ENCODE peak calls at places on chromosomes 2 and 18, in four cellular contexts. L, Q, T and Z are unnamed samples.

GRCh38 chr18:62767321-62767720 is 52.0 kb downstream of the PHLPP1 start:
- DNase-seq in T (no peak), Q (no peak), L (peak), Z (no peak)

GRCh38 chr2:30492185-30492584 is 45.1 kb downstream of the LCLAT1 start:
- DNase-seq in T (no peak), L (no peak), Q (no peak), Z (no peak)

GRCh38 chr2:150586858-150587257 is 99.4 kb upstream of the RND3 start:
- DNase-seq in L (peak), Q (no peak), T (no peak), Z (peak)

GRCh38 chr2:3460831-3461544 is 58.3 kb downstream of the ADI1 start:
- DNase-seq in L (no peak), Q (no peak), T (no peak), Z (no peak)

GRCh38 chr2:69525261-69525660 is 88.0 kb upstream of the NFU1 start:
- DNase-seq in L (no peak), T (no peak), Q (no peak), Z (no peak)

GRCh38 chr2:178105566-178105965 is 6.7 kb upstream of the RBM45 start:
- DNase-seq in Q (no peak), L (peak), T (no peak), Z (no peak)

GRCh38 chr2:233818639-233819621 is 35.4 kb downstream of the HJURP start:
- DNase-seq in Q (no peak), L (no peak), T (no peak), Z (no peak)

GRCh38 chr2:71154798-71155197 is 24.4 kb downstream of the MPHOSPH10 start:
- DNase-seq in Q (no peak), L (peak), T (no peak), Z (peak)

GRCh38 chr18:49274188-49274714 is 186.2 kb downstream of the DYM start:
- DNase-seq in T (no peak), L (no peak), Q (no peak), Z (no peak)

GRCh38 chr18:72762505-72763122 is 105.2 kb downstream of the NETO1 start:
- DNase-seq in L (peak), T (no peak), Q (no peak), Z (no peak)

GRCh38 chr2:205730191-205730590 is 47.9 kb downstream of the NRP2 start:
- DNase-seq in L (no peak), T (no peak), Q (no peak), Z (no peak)

GRCh38 chr2:206531996-206532543 is 88.7 kb downstream of the ADAM23 start:
- DNase-seq in T (no peak), Q (no peak), L (no peak), Z (no peak)

GRCh38 chr2:223835701-223836532 is 1.5 kb downstream of the AP1S3 start:
- DNase-seq in L (peak), T (no peak), Q (no peak), Z (peak)

GRCh38 chr2:112048887-112049286 is 6.2 kb upstream of the TMEM87B start:
- DNase-seq in T (peak), Q (no peak), L (peak), Z (peak)

GRCh38 chr18:43886341-43886740 is 609.1 kb upstream of the SYT4 start:
- DNase-seq in L (no peak), T (no peak), Q (no peak), Z (no peak)

GRCh38 chr18:6055711-6056110 is 160.4 kb upstream of the TMEM200C start:
- DNase-seq in L (no peak), T (no peak), Q (no peak), Z (no peak)

GRCh38 chr2:65265090-65266045 is 37.7 kb downstream of the ACTR2 start:
- DNase-seq in Q (no peak), T (peak), L (peak), Z (peak)

GRCh38 chr18:5066380-5066977 is 130.6 kb downstream of the AKAIN1 start:
- DNase-seq in L (no peak), T (no peak), Q (no peak), Z (no peak)

GRCh38 chr2:29336334-29336733 is 221.1 kb downstream of the CLIP4 start:
- DNase-seq in Q (no peak), T (no peak), L (no peak), Z (no peak)

GRCh38 chr2:17934721-17935120 is 56.3 kb downstream of the KCNS3 start:
- DNase-seq in L (peak), Q (no peak), T (no peak), Z (no peak)

GRCh38 chr2:171652411-171652775 is 34.9 kb upstream of the DYNC1I2 start:
- DNase-seq in Q (no peak), L (peak), T (no peak), Z (no peak)